ENCODE peak calls at places on chromosomes 4 and X, in four cellular contexts. A is tibial nerve, X is psoas muscle, S is OCI-LY7. F is an unnamed sample.

GRCh38 chr4:168710353-168710946 is 213.6 kb downstream of the PALLD start:
- DNase-seq in A (no peak), X (no peak), S (no peak), F (no peak)

GRCh38 chr4:5399790-5400421 is 308.5 kb downstream of the EVC2 start:
- DNase-seq in A (no peak), X (no peak), S (peak; percentile 23), F (no peak)

GRCh38 chr4:97235516-97235915 is 907.8 kb downstream of the STPG2 start:
- DNase-seq in A (no peak), X (no peak), S (no peak), F (no peak)

GRCh38 chrX:28639502-28639901 is 52.3 kb downstream of the IL1RAPL1 start:
- DNase-seq in A (no peak), X (no peak), S (no peak), F (no peak)

GRCh38 chr4:53545238-53545637 is 46.0 kb downstream of the LNX1 start:
- DNase-seq in A (no peak), X (no peak), S (no peak), F (no peak)

GRCh38 chr4:147860960-147861359 is 129.1 kb downstream of the ARHGAP10 start:
- DNase-seq in A (no peak), X (peak; percentile 61), S (no peak), F (no peak)

GRCh38 chrX:105821471-105822081 is 763 bp upstream of the NRK start:
- DNase-seq in A (no peak), X (no peak), S (no peak), F (no peak)

GRCh38 chrX:135531813-135532212 is 11.4 kb downstream of the INTS6L start:
- DNase-seq in A (no peak), X (no peak), S (no peak), F (no peak)

GRCh38 chr4:10716163-10716562 is 31.6 kb upstream of the CLNK start:
- DNase-seq in A (no peak), X (no peak), S (no peak), F (no peak)

GRCh38 chr4:9762823-9763475 is 18.5 kb upstream of the DRD5 start:
- DNase-seq in A (peak; percentile 30), X (no peak), S (peak; percentile 58), F (no peak)

GRCh38 chr4:159175989-159176375 is 73.1 kb downstream of the RAPGEF2 start:
- DNase-seq in A (no peak), X (no peak), S (no peak), F (no peak)
- H3K4me3 ChIP-seq in A (no peak overlapping the region), X (no peak overlapping the region), S (peak overlapping the region; percentile 27), F (peak overlapping the region; percentile 6)

DNA sequence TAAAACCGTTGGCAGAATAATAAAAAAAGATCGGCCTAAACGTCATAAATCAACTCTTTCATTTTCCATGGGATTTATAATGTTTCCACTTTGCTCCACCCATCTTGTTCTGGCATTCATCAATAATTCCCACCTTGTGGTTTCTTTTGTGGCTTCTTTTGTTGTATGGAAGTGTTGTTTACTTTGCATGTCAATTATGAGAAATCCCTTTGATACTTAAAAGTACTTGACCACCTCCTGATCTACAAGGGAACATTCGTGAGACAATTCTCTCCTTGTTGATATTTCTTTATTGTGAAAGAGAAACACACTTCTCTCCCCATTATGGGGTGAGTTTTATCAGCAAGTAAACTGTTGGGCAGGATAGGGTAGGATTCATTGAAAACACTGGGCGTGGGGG is 2.8 kb downstream of the AMELX start:
- DNase-seq in A (no peak), X (no peak), S (no peak), F (no peak)
- H3K4me3 ChIP-seq in A (no peak overlapping the region), X (no peak overlapping the region), S (no peak overlapping the region), F (no peak overlapping the region)

GRCh38 chr4:2746891-2747695 is 9.0 kb downstream of the TNIP2 start:
- DNase-seq in A (no peak), X (peak; percentile 40), S (no peak), F (no peak)
- H3K4me3 ChIP-seq in A (no peak overlapping the region), X (no peak overlapping the region), S (no peak overlapping the region), F (no peak overlapping the region)

GRCh38 chr4:184808719-184809062 is 17.1 kb downstream of the ACSL1 start:
- DNase-seq in A (no peak), X (no peak), S (no peak), F (no peak)
- H3K4me3 ChIP-seq in A (no peak overlapping the region), X (peak overlapping the region; percentile 16), S (no peak overlapping the region), F (no peak overlapping the region)

GRCh38 chr4:139763205-139763604 is 97.6 kb downstream of the MGST2 start:
- DNase-seq in A (no peak), X (no peak), S (no peak), F (no peak)
- H3K4me3 ChIP-seq in A (no peak overlapping the region), X (peak overlapping the region; percentile 51), S (no peak overlapping the region), F (no peak overlapping the region)